ENCODE peak calls at places on chromosome 10, in nine cellular contexts. G, K, Z, C, T, P, F, Y and M are unnamed samples.

GRCh38 chr10:76632158-76633051 is 1005.2 kb downstream of the KCNMA1 start:
- DNase-seq in G (peak; percentile 15), K (no peak), Z (no peak), C (no peak), T (peak; percentile 19), P (peak; percentile 44), F (no peak), Y (no peak), M (no peak)

GRCh38 chr10:48605786-48606529 is 1.1 kb upstream of the ARHGAP22 start:
- DNase-seq in G (no peak), K (no peak), Z (no peak), C (peak; percentile 2), T (no peak), P (no peak), F (no peak), Y (no peak), M (no peak)

GRCh38 chr10:55091691-55092328 is 290.8 kb upstream of the PCDH15 start:
- DNase-seq in G (peak; percentile 2), K (no peak), Z (no peak), C (no peak), T (no peak), P (peak; percentile 35), F (no peak), Y (no peak), M (no peak)

GRCh38 chr10:79046326-79046725 is 22.4 kb upstream of the ZMIZ1 start:
- DNase-seq in G (no peak), K (no peak), Z (no peak), C (no peak), T (no peak), P (no peak), F (no peak), Y (peak; percentile 38), M (no peak)

GRCh38 chr10:107553470-107553869 is 389.0 kb upstream of the SORCS1 start:
- DNase-seq in G (no peak), K (no peak), Z (no peak), C (no peak), T (no peak), P (peak; percentile 42), F (no peak), Y (no peak), M (no peak)

GRCh38 chr10:95505641-95506040 is 55.5 kb downstream of the SORBS1 start:
- DNase-seq in G (no peak), K (no peak), Z (no peak), C (no peak), T (no peak), P (no peak), F (no peak), Y (no peak), M (no peak)

GRCh38 chr10:45582386-45582781 is 90.2 kb downstream of the ZFAND4 start:
- DNase-seq in G (no peak), K (no peak), Z (no peak), C (no peak), T (no peak), P (no peak), F (no peak), Y (no peak), M (no peak)

GRCh38 chr10:103885617-103886016 is 30.2 kb upstream of the SH3PXD2A start:
- DNase-seq in G (no peak), K (no peak), Z (no peak), C (no peak), T (no peak), P (no peak), F (no peak), Y (no peak), M (no peak)

GRCh38 chr10:48983648-48984359 is 44.2 kb upstream of the LRRC18 start:
- DNase-seq in G (no peak), K (no peak), Z (no peak), C (no peak), T (no peak), P (no peak), F (no peak), Y (no peak), M (no peak)

GRCh38 chr10:97640868-97641811 is 669 bp downstream of the PI4K2A start:
- DNase-seq in G (peak; percentile 54), K (no peak), Z (no peak), C (no peak), T (peak; percentile 3), P (no peak), F (no peak), Y (peak; percentile 50), M (no peak)

GRCh38 chr10:82212753-82213152 is 337.8 kb downstream of the NRG3 start:
- DNase-seq in G (no peak), K (no peak), Z (no peak), C (no peak), T (no peak), P (no peak), F (no peak), Y (no peak), M (no peak)

GRCh38 chr10:10826125-10826524 is 191.5 kb upstream of the CELF2 start:
- DNase-seq in G (no peak), K (no peak), Z (no peak), C (no peak), T (no peak), P (no peak), F (no peak), Y (no peak), M (no peak)

GRCh38 chr10:91528768-91529167 is 104.1 kb downstream of the PPP1R3C start:
- DNase-seq in G (no peak), K (no peak), Z (no peak), C (no peak), T (no peak), P (no peak), F (no peak), Y (no peak), M (no peak)

GRCh38 chr10:112956631-112957350 is 6.7 kb downstream of the TCF7L2 start:
- DNase-seq in G (no peak), K (no peak), Z (no peak), C (no peak), T (no peak), P (no peak), F (no peak), Y (no peak), M (no peak)